ENCODE peak calls at places on chromosomes 4 and X, in ten cellular contexts. One of them, this sample, is unnamed.

GRCh38 chrX:19772759-19773623 is 114.4 kb downstream of the SH3KBP1 start:
- DNase-seq in fibroblast of lung: peak
- DNase-seq in heart left ventricle: no peak
- DNase-seq in NB4: peak
- DNase-seq in choroid plexus epithelial cell: no peak
- DNase-seq in cardiac muscle cell: no peak
- DNase-seq in right lobe of liver: no peak
- DNase-seq in PC-3: peak
- DNase-seq in left lung: no peak
- DNase-seq in ovary: no peak
- DNase-seq in this sample: no peak

GRCh38 chr4:168634276-168634802 is 137.5 kb downstream of the PALLD start:
- DNase-seq in heart left ventricle: no peak
- DNase-seq in fibroblast of lung: peak
- DNase-seq in PC-3: peak
- DNase-seq in left lung: peak
- DNase-seq in choroid plexus epithelial cell: peak
- DNase-seq in ovary: no peak
- DNase-seq in right lobe of liver: no peak
- DNase-seq in cardiac muscle cell: no peak
- DNase-seq in NB4: peak
- DNase-seq in this sample: peak

GRCh38 chr4:142683997-142684396 is 162.1 kb downstream of the INPP4B start:
- DNase-seq in PC-3: peak
- DNase-seq in fibroblast of lung: peak
- DNase-seq in right lobe of liver: no peak
- DNase-seq in cardiac muscle cell: no peak
- DNase-seq in left lung: no peak
- DNase-seq in NB4: no peak
- DNase-seq in heart left ventricle: no peak
- DNase-seq in ovary: no peak
- DNase-seq in choroid plexus epithelial cell: no peak
- DNase-seq in this sample: no peak

GRCh38 chrX:15384304-15384703 is at the start of gene VEGFD:
- DNase-seq in left lung: no peak
- DNase-seq in right lobe of liver: peak
- DNase-seq in cardiac muscle cell: peak
- DNase-seq in ovary: peak
- DNase-seq in fibroblast of lung: peak
- DNase-seq in NB4: no peak
- DNase-seq in choroid plexus epithelial cell: peak
- DNase-seq in PC-3: no peak
- DNase-seq in heart left ventricle: no peak
- DNase-seq in this sample: peak

GRCh38 chr4:169410839-169411770 is 140.3 kb upstream of the SH3RF1 start:
- DNase-seq in heart left ventricle: peak
- DNase-seq in NB4: peak
- DNase-seq in choroid plexus epithelial cell: peak
- DNase-seq in ovary: no peak
- DNase-seq in right lobe of liver: no peak
- DNase-seq in PC-3: peak
- DNase-seq in left lung: no peak
- DNase-seq in fibroblast of lung: peak
- DNase-seq in cardiac muscle cell: peak
- DNase-seq in this sample: no peak

GRCh38 chrX:136185409-136186022 is 38.2 kb downstream of the FHL1 start:
- DNase-seq in ovary: no peak
- DNase-seq in right lobe of liver: no peak
- DNase-seq in PC-3: peak
- DNase-seq in choroid plexus epithelial cell: peak
- DNase-seq in fibroblast of lung: peak
- DNase-seq in left lung: no peak
- DNase-seq in heart left ventricle: no peak
- DNase-seq in cardiac muscle cell: no peak
- DNase-seq in NB4: no peak
- DNase-seq in this sample: peak

GRCh38 chrX:49039598-49040375 is 3.4 kb downstream of the TFE3 start:
- DNase-seq in PC-3: peak
- DNase-seq in right lobe of liver: peak
- DNase-seq in heart left ventricle: peak
- DNase-seq in choroid plexus epithelial cell: peak
- DNase-seq in cardiac muscle cell: peak
- DNase-seq in fibroblast of lung: peak
- DNase-seq in ovary: peak
- DNase-seq in NB4: peak
- DNase-seq in left lung: peak
- DNase-seq in this sample: peak

GRCh38 chr4:186790630-186791029 is 67.0 kb upstream of the FAT1 start:
- DNase-seq in cardiac muscle cell: no peak
- DNase-seq in heart left ventricle: no peak
- DNase-seq in NB4: no peak
- DNase-seq in left lung: no peak
- DNase-seq in ovary: no peak
- DNase-seq in right lobe of liver: no peak
- DNase-seq in fibroblast of lung: peak
- DNase-seq in choroid plexus epithelial cell: no peak
- DNase-seq in PC-3: peak
- DNase-seq in this sample: no peak

GRCh38 chrX:1485033-1485432 is 32.3 kb upstream of the ASMTL start:
- DNase-seq in PC-3: no peak
- DNase-seq in left lung: no peak
- DNase-seq in NB4: no peak
- DNase-seq in right lobe of liver: peak
- DNase-seq in heart left ventricle: no peak
- DNase-seq in ovary: no peak
- DNase-seq in fibroblast of lung: no peak
- DNase-seq in choroid plexus epithelial cell: no peak
- DNase-seq in cardiac muscle cell: no peak
- DNase-seq in this sample: no peak

GRCh38 chr4:157115613-157116340 is 39.8 kb downstream of the GLRB start:
- DNase-seq in choroid plexus epithelial cell: peak
- DNase-seq in right lobe of liver: no peak
- DNase-seq in fibroblast of lung: peak
- DNase-seq in cardiac muscle cell: no peak
- DNase-seq in NB4: no peak
- DNase-seq in PC-3: peak
- DNase-seq in left lung: no peak
- DNase-seq in heart left ventricle: no peak
- DNase-seq in ovary: no peak
- DNase-seq in this sample: peak

GRCh38 chr4:187499961-187500360 is 495.6 kb upstream of the ZFP42 start:
- DNase-seq in right lobe of liver: no peak
- DNase-seq in ovary: no peak
- DNase-seq in fibroblast of lung: no peak
- DNase-seq in PC-3: peak
- DNase-seq in left lung: no peak
- DNase-seq in NB4: no peak
- DNase-seq in choroid plexus epithelial cell: no peak
- DNase-seq in cardiac muscle cell: no peak
- DNase-seq in heart left ventricle: no peak
- DNase-seq in this sample: no peak

GRCh38 chrX:2782778-2783177 is 30.9 kb downstream of the XG start:
- DNase-seq in PC-3: no peak
- DNase-seq in fibroblast of lung: no peak
- DNase-seq in choroid plexus epithelial cell: no peak
- DNase-seq in cardiac muscle cell: no peak
- DNase-seq in heart left ventricle: no peak
- DNase-seq in NB4: no peak
- DNase-seq in left lung: no peak
- DNase-seq in right lobe of liver: no peak
- DNase-seq in ovary: no peak
- DNase-seq in this sample: no peak

GRCh38 chrX:2784026-2784425 is 32.2 kb downstream of the XG start:
- DNase-seq in PC-3: no peak
- DNase-seq in NB4: no peak
- DNase-seq in cardiac muscle cell: no peak
- DNase-seq in choroid plexus epithelial cell: no peak
- DNase-seq in ovary: no peak
- DNase-seq in fibroblast of lung: no peak
- DNase-seq in heart left ventricle: no peak
- DNase-seq in left lung: no peak
- DNase-seq in right lobe of liver: no peak
- DNase-seq in this sample: no peak

GRCh38 chrX:2781698-2782097 is 29.9 kb downstream of the XG start:
- DNase-seq in right lobe of liver: no peak
- DNase-seq in NB4: no peak
- DNase-seq in heart left ventricle: no peak
- DNase-seq in PC-3: no peak
- DNase-seq in cardiac muscle cell: no peak
- DNase-seq in choroid plexus epithelial cell: no peak
- DNase-seq in ovary: no peak
- DNase-seq in left lung: no peak
- DNase-seq in fibroblast of lung: no peak
- DNase-seq in this sample: no peak

GRCh38 chrX:2781226-2781571 is 29.4 kb downstream of the XG start:
- DNase-seq in heart left ventricle: no peak
- DNase-seq in PC-3: no peak
- DNase-seq in ovary: no peak
- DNase-seq in choroid plexus epithelial cell: no peak
- DNase-seq in NB4: no peak
- DNase-seq in fibroblast of lung: no peak
- DNase-seq in cardiac muscle cell: no peak
- DNase-seq in left lung: no peak
- DNase-seq in right lobe of liver: no peak
- DNase-seq in this sample: no peak

DNA sequence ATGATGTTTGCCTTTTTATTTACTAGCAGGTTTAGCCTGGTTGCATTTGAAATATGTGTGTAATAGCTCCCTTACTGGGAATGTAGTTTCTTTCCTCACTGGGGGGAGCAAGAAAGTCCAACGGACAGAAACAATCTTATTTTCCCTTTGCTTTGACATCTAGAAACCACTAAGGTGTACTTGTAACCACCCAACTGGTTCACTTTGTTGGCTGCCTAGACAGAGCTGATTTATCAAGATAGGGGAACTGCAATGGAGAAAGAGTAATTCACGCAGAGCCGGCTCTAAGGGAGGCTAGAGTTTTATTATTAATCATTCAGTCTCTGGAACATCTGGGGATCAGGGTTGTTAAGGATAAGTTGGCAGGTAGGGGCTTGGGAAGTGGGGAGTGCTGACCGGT is 30.3 kb downstream of the XG start:
- DNase-seq in heart left ventricle: no peak
- DNase-seq in fibroblast of lung: no peak
- DNase-seq in cardiac muscle cell: no peak
- DNase-seq in NB4: no peak
- DNase-seq in left lung: no peak
- DNase-seq in ovary: no peak
- DNase-seq in right lobe of liver: no peak
- DNase-seq in PC-3: no peak
- DNase-seq in choroid plexus epithelial cell: no peak
- DNase-seq in this sample: no peak
- H3K4me3 ChIP-seq in heart left ventricle: no peak
- H3K4me3 ChIP-seq in fibroblast of lung: no peak
- H3K4me3 ChIP-seq in cardiac muscle cell: no peak
- H3K4me3 ChIP-seq in NB4: no peak
- H3K4me3 ChIP-seq in left lung: no peak
- H3K4me3 ChIP-seq in ovary: no peak
- H3K4me3 ChIP-seq in right lobe of liver: no peak
- H3K4me3 ChIP-seq in PC-3: no peak
- H3K4me3 ChIP-seq in choroid plexus epithelial cell: no peak
- H3K4me3 ChIP-seq in this sample: no peak

DNA sequence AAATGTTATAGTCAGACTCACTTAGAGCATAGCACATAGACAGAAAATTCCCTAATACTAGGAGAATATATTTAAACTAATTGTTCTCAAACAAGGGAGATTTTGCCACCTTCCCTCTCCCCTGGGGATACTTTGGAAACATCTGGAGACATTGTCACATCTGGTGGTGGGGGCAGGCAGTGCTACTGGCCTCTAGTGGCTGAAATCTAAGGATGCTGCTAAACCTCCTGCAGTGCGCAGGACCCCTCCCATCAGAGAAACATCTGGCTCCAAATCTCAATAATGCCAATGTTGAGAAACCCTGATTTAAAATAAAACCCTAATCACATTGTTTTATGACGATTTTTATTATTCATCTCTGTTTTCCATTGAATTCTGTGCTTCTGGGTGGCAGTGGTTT is 244.9 kb downstream of the FRMPD4 start:
- DNase-seq in ovary: no peak
- DNase-seq in NB4: peak
- DNase-seq in left lung: no peak
- DNase-seq in right lobe of liver: no peak
- DNase-seq in cardiac muscle cell: no peak
- DNase-seq in fibroblast of lung: no peak
- DNase-seq in heart left ventricle: no peak
- DNase-seq in PC-3: peak
- DNase-seq in choroid plexus epithelial cell: no peak
- DNase-seq in this sample: no peak
- TF ChIP-seq CTCF in ovary: no peak
- TF ChIP-seq CTCF in NB4: peak
- TF ChIP-seq CTCF in left lung: no peak
- TF ChIP-seq CTCF in right lobe of liver: no peak
- TF ChIP-seq CTCF in cardiac muscle cell: peak
- TF ChIP-seq CTCF in fibroblast of lung: peak
- TF ChIP-seq CTCF in heart left ventricle: no peak
- TF ChIP-seq CTCF in PC-3: peak
- TF ChIP-seq CTCF in choroid plexus epithelial cell: peak
- TF ChIP-seq CTCF in this sample: peak

GRCh38 chr4:155906554-155907247 is 3.2 kb downstream of the TDO2 start:
- DNase-seq in right lobe of liver: no peak
- DNase-seq in NB4: no peak
- DNase-seq in cardiac muscle cell: no peak
- DNase-seq in PC-3: peak
- DNase-seq in fibroblast of lung: peak
- DNase-seq in heart left ventricle: peak
- DNase-seq in choroid plexus epithelial cell: peak
- DNase-seq in ovary: no peak
- DNase-seq in left lung: peak
- DNase-seq in this sample: peak
- H3K4me3 ChIP-seq in right lobe of liver: peak
- H3K4me3 ChIP-seq in NB4: no peak
- H3K4me3 ChIP-seq in cardiac muscle cell: no peak
- H3K4me3 ChIP-seq in PC-3: peak
- H3K4me3 ChIP-seq in fibroblast of lung: no peak
- H3K4me3 ChIP-seq in heart left ventricle: no peak
- H3K4me3 ChIP-seq in choroid plexus epithelial cell: no peak
- H3K4me3 ChIP-seq in ovary: no peak
- H3K4me3 ChIP-seq in left lung: no peak
- H3K4me3 ChIP-seq in this sample: no peak

DNA sequence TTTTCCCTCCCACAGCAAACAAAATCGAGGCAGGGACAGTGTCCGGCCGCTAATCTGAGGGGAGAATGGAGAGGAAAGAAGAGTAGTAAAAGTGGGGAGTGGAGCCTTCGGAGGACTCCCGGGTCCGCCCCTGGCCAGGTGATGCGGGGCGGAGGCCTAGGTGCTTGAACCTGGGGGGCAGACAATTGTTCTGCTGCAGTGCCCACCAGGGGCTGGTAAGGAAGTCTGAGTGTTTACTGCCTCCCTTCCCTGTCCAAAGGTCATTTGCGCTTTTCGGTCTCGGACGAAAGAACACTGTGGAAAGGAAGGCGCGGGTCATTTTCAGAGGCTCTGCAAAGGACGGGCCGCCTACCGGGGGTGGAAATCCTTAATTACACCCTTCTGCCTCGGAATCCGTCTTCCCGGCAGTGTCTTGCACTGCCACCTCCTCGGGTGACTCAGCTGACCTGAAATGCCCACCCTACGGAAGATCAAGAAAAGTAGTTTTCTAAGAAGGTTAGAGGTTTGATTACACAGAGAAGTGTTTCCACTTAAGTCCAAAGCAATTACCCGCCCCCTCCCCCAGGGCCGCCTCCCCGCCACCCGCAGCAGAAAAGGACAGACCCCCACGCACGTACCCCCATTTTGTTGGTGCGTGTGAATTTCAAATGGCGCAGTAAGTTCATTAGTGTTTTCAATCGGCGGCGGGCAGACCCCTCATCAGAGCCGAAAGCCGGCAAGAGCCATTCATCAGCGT is 99.9 kb upstream of the TENM3 start:
- DNase-seq in NB4: no peak
- DNase-seq in ovary: no peak
- DNase-seq in PC-3: no peak
- DNase-seq in cardiac muscle cell: peak
- DNase-seq in heart left ventricle: no peak
- DNase-seq in choroid plexus epithelial cell: peak
- DNase-seq in fibroblast of lung: peak
- DNase-seq in left lung: no peak
- DNase-seq in right lobe of liver: no peak
- DNase-seq in this sample: no peak
- TF ChIP-seq CTCF in NB4: no peak
- TF ChIP-seq CTCF in ovary: no peak
- TF ChIP-seq CTCF in PC-3: no peak
- TF ChIP-seq CTCF in cardiac muscle cell: no peak
- TF ChIP-seq CTCF in heart left ventricle: no peak
- TF ChIP-seq CTCF in choroid plexus epithelial cell: no peak
- TF ChIP-seq CTCF in fibroblast of lung: peak
- TF ChIP-seq CTCF in left lung: no peak
- TF ChIP-seq CTCF in right lobe of liver: no peak
- TF ChIP-seq CTCF in this sample: no peak

This sample was measured in retinal pigment epithelial cell.